ENCODE peak calls at places on chromosomes 4 and X, in nine cellular contexts. P is COR-L47; W is hypothalamus; L is T-helper 17 cell; R is D341Med; U is fibroblast of mammary gland; C is cardiac muscle cell; Y is KBM-7; S is stimulated activated naive B cell treated with anti-CD40 and anti-IgM and Interleukin-4, amounts not matched to agents 10 μg/mL and 1 μg/mL and 100 μg/mL, for 72 hours. G is an unnamed sample.

GRCh38 chrX:49277520-49277799 is 7.9 kb downstream of the PPP1R3F start:
- DNase-seq in P (no peak), W (no peak), L (no peak), R (no peak), U (no peak), C (no peak), Y (no peak), S (no peak), G (no peak)

GRCh38 chr4:742742-743311 is 37.2 kb downstream of the PCGF3 start:
- DNase-seq in P (peak; percentile 33), W (peak; percentile 52), L (peak; percentile 79), R (peak; percentile 95), U (peak; percentile 54), C (peak; percentile 65), Y (peak; percentile 37), S (peak; percentile 52), G (peak; percentile 75)

GRCh38 chr4:2045518-2045951 is 13.6 kb upstream of the NAT8L start:
- DNase-seq in P (no peak), W (no peak), L (no peak), R (no peak), U (no peak), C (no peak), Y (no peak), S (no peak), G (no peak)

GRCh38 chrX:49041683-49042529 is 1.3 kb downstream of the TFE3 start:
- DNase-seq in P (no peak), W (no peak), L (no peak), R (no peak), U (peak; percentile 68), C (peak; percentile 48), Y (peak; percentile 48), S (no peak), G (no peak)

GRCh38 chr4:77073981-77074865 is 1.6 kb downstream of the CCNI start:
- DNase-seq in P (no peak), W (no peak), L (no peak), R (no peak), U (peak; percentile 33), C (no peak), Y (no peak), S (no peak), G (no peak)

GRCh38 chr4:106869551-106869950 is 166.6 kb downstream of the DKK2 start:
- DNase-seq in P (no peak), W (no peak), L (no peak), R (no peak), U (peak; percentile 65), C (peak; percentile 14), Y (no peak), S (no peak), G (no peak)

GRCh38 chr4:139559692-139560091 is 3.7 kb upstream of the SETD7 start:
- DNase-seq in P (no peak), W (no peak), L (no peak), R (no peak), U (no peak), C (no peak), Y (no peak), S (no peak), G (no peak)

GRCh38 chr4:16764622-16765021 is 133.8 kb downstream of the LDB2 start:
- DNase-seq in P (no peak), W (no peak), L (no peak), R (peak; percentile 40), U (peak; percentile 25), C (peak; percentile 25), Y (no peak), S (no peak), G (no peak)

GRCh38 chrX:48945517-48946348 is 11.7 kb downstream of the OTUD5 start:
- DNase-seq in P (no peak), W (peak; percentile 16), L (peak; percentile 30), R (peak; percentile 73), U (peak; percentile 51), C (peak; percentile 59), Y (peak; percentile 67), S (no peak), G (no peak)

GRCh38 chrX:104255465-104255864 is 732 bp upstream of the ESX1 start:
- DNase-seq in P (no peak), W (no peak), L (no peak), R (no peak), U (no peak), C (no peak), Y (no peak), S (no peak), G (no peak)

G was measured in GM18507.